ENCODE peak calls at places on chromosomes 7 and 10, in ten cellular contexts. B is tibial artery, C is Peyer's patch, J is Panc1, Q is cardiac muscle cell, D is left ventricle myocardium inferior, T is endothelial cell of umbilical vein, R is A549, G is body of pancreas, I is MM.1S. P is an unnamed sample. For H3K4me1 and H3K9me3, the result is how much of the 10 kb centered on the place peaks cover.

GRCh38 chr10:43273543-43273942 is 6.7 kb upstream of the RASGEF1A start:
- DNase-seq in B (no peak), C (no peak), J (no peak), Q (no peak), D (no peak), T (no peak), R (no peak), G (no peak), I (no peak), P (no peak)

GRCh38 chr7:112079671-112080070 is 126.5 kb downstream of the DOCK4 start:
- DNase-seq in B (no peak), C (no peak), J (no peak), Q (peak), D (no peak), T (no peak), R (no peak), G (no peak), I (peak), P (no peak)

GRCh38 chr10:11593612-11594011 is 17.8 kb downstream of the USP6NL start:
- DNase-seq in B (no peak), C (no peak), J (no peak), Q (no peak), D (no peak), T (no peak), R (no peak), G (no peak), I (no peak), P (no peak)

GRCh38 chr10:101050206-101051069 is 11.4 kb upstream of the KAZALD1 start:
- DNase-seq in B (peak), C (peak), J (no peak), Q (peak), D (peak), T (peak), R (peak), G (peak), I (peak), P (peak)

GRCh38 chr10:31399631-31400030 is 80.6 kb downstream of the ZEB1 start:
- DNase-seq in B (peak), C (no peak), J (no peak), Q (no peak), D (peak), T (no peak), R (no peak), G (no peak), I (no peak), P (no peak)

GRCh38 chr10:117736655-117737054 is 194.1 kb downstream of the EMX2 start:
- DNase-seq in B (no peak), C (no peak), J (peak), Q (no peak), D (no peak), T (no peak), R (peak), G (no peak), I (no peak), P (no peak)

GRCh38 chr7:108525327-108525984 is 479 bp downstream of the PNPLA8 start:
- DNase-seq in B (peak), C (no peak), J (peak), Q (peak), D (peak), T (peak), R (peak), G (peak), I (peak), P (peak)

GRCh38 chr7:42035205-42035604 is 201.8 kb downstream of the GLI3 start:
- DNase-seq in B (no peak), C (no peak), J (no peak), Q (peak), D (no peak), T (no peak), R (no peak), G (no peak), I (no peak), P (no peak)

GRCh38 chr7:143229054-143229790 is 7.4 kb downstream of the TAS2R40 start:
- DNase-seq in B (no peak), C (no peak), J (no peak), Q (no peak), D (no peak), T (no peak), R (no peak), G (no peak), I (no peak), P (no peak)

GRCh38 chr7:65832281-65832680 is 40.6 kb upstream of the VKORC1L1 start:
- DNase-seq in B (no peak), C (no peak), J (no peak), Q (peak), D (no peak), T (peak), R (peak), G (no peak), I (no peak), P (no peak)

GRCh38 chr10:71748671-71749191 is 24.6 kb downstream of the VSIR start:
- DNase-seq in B (peak), C (peak), J (no peak), Q (peak), D (peak), T (peak), R (no peak), G (peak), I (peak), P (peak)

GRCh38 chr7:13327669-13328068 is 640.2 kb downstream of the ARL4A start:
- DNase-seq in B (no peak), C (no peak), J (no peak), Q (peak), D (no peak), T (no peak), R (no peak), G (no peak), I (no peak), P (no peak)

GRCh38 chr7:47311891-47312290 is 270.0 kb downstream of the TNS3 start:
- DNase-seq in B (no peak), C (no peak), J (no peak), Q (no peak), D (no peak), T (no peak), R (no peak), G (no peak), I (no peak), P (no peak)

GRCh38 chr7:78765985-78766729 is 687.3 kb downstream of the MAGI2 start:
- DNase-seq in B (no peak), C (no peak), J (no peak), Q (no peak), D (no peak), T (no peak), R (no peak), G (no peak), I (no peak), P (no peak)

GRCh38 chr7:137848095-137848494 is 1.3 kb upstream of the DGKI start:
- DNase-seq in B (no peak), C (no peak), J (no peak), Q (no peak), D (no peak), T (no peak), R (no peak), G (no peak), I (no peak), P (no peak)

GRCh38 chr7:41621953-41622831 is 80.7 kb downstream of the INHBA start:
- DNase-seq in B (no peak), C (no peak), J (no peak), Q (no peak), D (no peak), T (peak), R (no peak), G (peak), I (no peak), P (no peak)

GRCh38 chr10:36446873-36447272 is 678.5 kb upstream of the ANKRD30A start:
- DNase-seq in B (peak), C (no peak), J (no peak), Q (peak), D (peak), T (peak), R (no peak), G (peak), I (no peak), P (no peak)

GRCh38 chr10:129896231-129897150 is 67.6 kb downstream of the EBF3 start:
- DNase-seq in B (no peak), C (no peak), J (no peak), Q (no peak), D (no peak), T (no peak), R (no peak), G (no peak), I (no peak), P (no peak)

GRCh38 chr10:129545257-129545656 is 78.2 kb downstream of the MGMT start:
- DNase-seq in B (no peak), C (no peak), J (no peak), Q (peak), D (no peak), T (no peak), R (peak), G (no peak), I (no peak), P (no peak)

GRCh38 chr10:130357951-130358350 is 221.8 kb downstream of the GLRX3 start:
- DNase-seq in B (no peak), C (no peak), J (no peak), Q (no peak), D (no peak), T (no peak), R (no peak), G (no peak), I (no peak), P (no peak)

GRCh38 chr7:133053321-133053891 is 28.5 kb downstream of the CHCHD3 start:
- DNase-seq in B (peak), C (no peak), J (peak), Q (peak), D (no peak), T (no peak), R (peak), G (peak), I (no peak), P (no peak)

GRCh38 chr7:108451296-108451848 is 4.9 kb downstream of the NRCAM start:
- DNase-seq in B (no peak), C (no peak), J (no peak), Q (no peak), D (no peak), T (peak), R (no peak), G (no peak), I (no peak), P (no peak)

GRCh38 chr10:11178606-11179221 is 161.0 kb downstream of the CELF2 start:
- DNase-seq in B (no peak), C (peak), J (no peak), Q (peak), D (peak), T (peak), R (no peak), G (peak), I (peak), P (peak)

GRCh38 chr7:95190515-95190914 is 133.8 kb downstream of the PON1 start:
- DNase-seq in B (no peak), C (no peak), J (no peak), Q (no peak), D (no peak), T (no peak), R (no peak), G (no peak), I (no peak), P (no peak)

GRCh38 chr7:139936760-139937310 is 107.8 kb downstream of the TBXAS1 start:
- DNase-seq in B (no peak), C (no peak), J (no peak), Q (peak), D (no peak), T (peak), R (no peak), G (peak), I (no peak), P (no peak)

GRCh38 chr7:6403907-6404306 is 43.8 kb downstream of the DAGLB start:
- DNase-seq in B (no peak), C (no peak), J (no peak), Q (no peak), D (no peak), T (no peak), R (no peak), G (no peak), I (no peak), P (no peak)

GRCh38 chr10:71835671-71836593 is 15.1 kb downstream of the PSAP start:
- DNase-seq in B (peak), C (peak), J (no peak), Q (peak), D (peak), T (peak), R (no peak), G (peak), I (no peak), P (peak)

GRCh38 chr10:26983156-26983555 is 117.1 kb downstream of the ANKRD26 start:
- DNase-seq in B (no peak), C (no peak), J (no peak), Q (no peak), D (no peak), T (no peak), R (no peak), G (no peak), I (no peak), P (no peak)

GRCh38 chr7:17095001-17095574 is 203.4 kb upstream of the AHR start:
- DNase-seq in B (peak), C (no peak), J (no peak), Q (peak), D (no peak), T (no peak), R (peak), G (peak), I (no peak), P (no peak)

GRCh38 chr7:157077986-157078644 is 60.6 kb upstream of the UBE3C start:
- DNase-seq in B (peak), C (no peak), J (no peak), Q (peak), D (no peak), T (no peak), R (no peak), G (no peak), I (no peak), P (no peak)

GRCh38 chr7:134690614-134691504 is 44.2 kb downstream of the BPGM start:
- DNase-seq in B (peak), C (no peak), J (no peak), Q (peak), D (no peak), T (no peak), R (no peak), G (no peak), I (no peak), P (no peak)

GRCh38 chr10:23343591-23344225 is 889 bp downstream of the C10orf67 start:
- DNase-seq in B (no peak), C (no peak), J (no peak), Q (peak), D (peak), T (no peak), R (peak), G (peak), I (no peak), P (no peak)

GRCh38 chr10:112140110-112140755 is 43.3 kb downstream of the GPAM start:
- DNase-seq in B (no peak), C (peak), J (peak), Q (peak), D (peak), T (peak), R (peak), G (peak), I (peak), P (peak)

GRCh38 chr7:140121321-140121720 is 55.5 kb downstream of the KDM7A start:
- DNase-seq in B (no peak), C (no peak), J (no peak), Q (peak), D (no peak), T (no peak), R (no peak), G (no peak), I (no peak), P (no peak)

GRCh38 chr10:112184052-112184371 is 447 bp upstream of the GPAM start:
- DNase-seq in B (no peak), C (no peak), J (no peak), Q (no peak), D (no peak), T (no peak), R (no peak), G (no peak), I (no peak), P (no peak)

GRCh38 chr7:87218941-87219544 is 489 bp downstream of the TMEM243 start:
- DNase-seq in B (peak), C (peak), J (no peak), Q (peak), D (peak), T (no peak), R (peak), G (peak), I (peak), P (peak)

GRCh38 chr10:91552260-91552659 is 80.6 kb downstream of the PPP1R3C start:
- DNase-seq in B (no peak), C (no peak), J (no peak), Q (no peak), D (no peak), T (no peak), R (no peak), G (no peak), I (no peak), P (no peak)

GRCh38 chr10:91555455-91555854 is 77.4 kb downstream of the PPP1R3C start:
- DNase-seq in B (no peak), C (no peak), J (no peak), Q (no peak), D (no peak), T (no peak), R (no peak), G (no peak), I (no peak), P (no peak)

GRCh38 chr10:91552706-91553105 is 80.2 kb downstream of the PPP1R3C start:
- DNase-seq in B (no peak), C (no peak), J (peak), Q (peak), D (peak), T (peak), R (peak), G (peak), I (no peak), P (no peak)

GRCh38 chr10:91549296-91549695 is 83.6 kb downstream of the PPP1R3C start:
- DNase-seq in B (no peak), C (no peak), J (no peak), Q (no peak), D (no peak), T (no peak), R (no peak), G (no peak), I (no peak), P (no peak)

GRCh38 chr10:91551856-91552255 is 81.0 kb downstream of the PPP1R3C start:
- DNase-seq in B (no peak), C (no peak), J (peak), Q (peak), D (peak), T (peak), R (peak), G (peak), I (no peak), P (no peak)
- TF ChIP-seq CTCF in B (peak), C (peak), J (peak), Q (peak), D (peak), T (peak), R (peak), G (peak), I (peak), P (peak)

DNA sequence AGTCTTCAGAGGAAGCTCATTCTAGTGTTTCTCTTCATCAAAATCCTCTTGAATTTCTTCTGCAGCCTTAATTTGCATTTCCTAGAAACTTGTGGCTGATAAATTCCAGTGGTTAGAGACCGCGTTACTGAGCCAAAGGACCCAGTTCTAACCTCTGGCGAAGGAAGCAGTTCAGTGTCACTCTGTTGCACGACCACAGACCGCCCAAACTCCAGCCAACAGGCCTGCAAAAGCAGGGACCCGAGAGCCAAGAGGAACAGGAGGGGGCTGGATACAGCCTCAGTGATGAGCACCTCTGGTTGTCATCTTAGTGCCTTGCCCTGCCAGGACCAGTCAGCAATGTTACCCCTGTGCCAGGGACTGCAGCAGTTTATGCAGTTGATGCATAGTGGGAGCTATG is 70.0 kb downstream of the AFAP1L2 start:
- DNase-seq in B (no peak), C (no peak), J (no peak), Q (peak), D (no peak), T (no peak), R (no peak), G (peak), I (peak), P (no peak)
- H3K4me1 ChIP-seq in B (under half), C (under half), J (under half), Q (under half), D (under half), T (under half), R (under half), G (under half), I (half or more), P (under half)

DNA sequence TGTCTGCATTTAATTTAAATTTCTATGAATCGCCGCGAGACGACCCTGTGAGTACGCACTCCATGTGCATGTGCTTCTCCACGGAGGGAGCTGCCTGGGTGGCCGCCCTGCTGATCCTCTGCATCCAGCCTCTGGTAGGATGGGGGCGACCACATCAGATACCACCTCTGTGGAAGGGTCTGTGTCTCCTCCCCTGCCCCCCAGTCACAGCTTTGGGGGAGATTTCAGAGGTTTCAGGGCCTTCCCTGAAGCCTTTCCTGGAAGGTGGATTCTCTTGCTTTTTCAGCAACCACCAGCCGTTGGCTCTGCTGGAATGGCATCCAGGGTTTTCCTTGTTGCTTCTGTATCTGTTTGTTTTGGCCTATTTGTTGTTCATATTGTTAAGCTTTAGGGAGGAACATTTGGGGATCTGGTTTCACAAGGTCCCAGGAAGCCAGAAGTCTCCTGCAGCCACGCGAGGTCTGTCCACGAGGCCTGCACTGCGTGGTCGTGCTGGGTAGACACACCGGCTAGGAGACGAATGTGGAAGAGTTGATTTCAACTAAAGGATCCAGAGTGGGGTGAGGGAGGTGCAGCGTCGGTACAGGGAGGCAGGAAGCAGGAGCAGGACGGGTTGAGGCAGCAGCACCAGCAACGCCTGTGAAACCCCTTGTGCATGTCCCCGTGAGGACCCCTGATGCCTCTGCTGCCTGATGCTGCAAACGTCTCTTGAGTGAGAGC is 329.1 kb downstream of the PTPRN2 start:
- DNase-seq in B (no peak), C (no peak), J (no peak), Q (no peak), D (no peak), T (no peak), R (no peak), G (no peak), I (no peak), P (no peak)
- H3K9me3 ChIP-seq in B (under half), C (under half), J (under half), Q (under half), D (under half), T (under half), R (under half), G (under half), I (under half), P (under half)

GRCh38 chr7:84684836-84685235 is 490.2 kb upstream of the SEMA3A start:
- DNase-seq in B (no peak), C (no peak), J (no peak), Q (no peak), D (no peak), T (no peak), R (no peak), G (no peak), I (no peak), P (no peak)

GRCh38 chr7:84686373-84686772 is 491.8 kb upstream of the SEMA3A start:
- DNase-seq in B (no peak), C (no peak), J (no peak), Q (no peak), D (no peak), T (no peak), R (peak), G (no peak), I (no peak), P (no peak)

GRCh38 chr7:84693483-84693882 is 493.4 kb downstream of the SEMA3D start:
- DNase-seq in B (no peak), C (no peak), J (no peak), Q (no peak), D (no peak), T (no peak), R (no peak), G (no peak), I (no peak), P (no peak)

GRCh38 chr7:84688671-84689070 is 494.1 kb upstream of the SEMA3A start:
- DNase-seq in B (no peak), C (no peak), J (no peak), Q (peak), D (no peak), T (peak), R (no peak), G (no peak), I (no peak), P (no peak)
- TF ChIP-seq CTCF in B (no peak), C (no peak), J (no peak), Q (no peak), D (no peak), T (no peak), R (no peak), G (no peak), I (no peak), P (no peak)

GRCh38 chr7:121021266-121021969 is 32.9 kb downstream of the CPED1 start:
- DNase-seq in B (no peak), C (no peak), J (no peak), Q (no peak), D (no peak), T (peak), R (no peak), G (no peak), I (no peak), P (no peak)

GRCh38 chr7:121023189-121023588 is 34.7 kb downstream of the CPED1 start:
- DNase-seq in B (no peak), C (no peak), J (no peak), Q (no peak), D (no peak), T (no peak), R (no peak), G (no peak), I (no peak), P (no peak)

GRCh38 chr7:121026159-121026558 is 37.6 kb downstream of the CPED1 start:
- DNase-seq in B (no peak), C (no peak), J (no peak), Q (no peak), D (no peak), T (no peak), R (no peak), G (no peak), I (peak), P (no peak)

GRCh38 chr7:121024568-121025055 is 36.1 kb downstream of the CPED1 start:
- DNase-seq in B (no peak), C (no peak), J (no peak), Q (no peak), D (no peak), T (no peak), R (no peak), G (no peak), I (no peak), P (no peak)

GRCh38 chr7:121023683-121024507 is 35.4 kb downstream of the CPED1 start:
- DNase-seq in B (no peak), C (no peak), J (no peak), Q (no peak), D (no peak), T (peak), R (no peak), G (no peak), I (no peak), P (no peak)
- H3K4me1 ChIP-seq in B (under half), C (under half), J (under half), Q (under half), D (half or more), T (under half), R (under half), G (under half), I (under half), P (under half)

P was measured in OCI-LY7.